ENCODE peak calls at places on chromosomes 16 and 17, in seven cellular contexts. F is PC-9, R is cardiac fibroblast, I is thyroid gland, Z is fibroblast of lung, O is fibroblast of pulmonary artery, G is progenitor cell of endocrine pancreas. Y is an unnamed sample.

GRCh38 chr16:65725156-65725845 is 603.4 kb upstream of the CDH11 start:
- DNase-seq in I (no peak), G (no peak), Z (no peak), F (no peak), O (peak; percentile 59), R (peak; percentile 8), Y (peak; percentile 57)

GRCh38 chr17:5042152-5043022 is 7.2 kb upstream of the SLC52A1 start:
- DNase-seq in I (no peak), R (no peak), Z (no peak), O (no peak), G (no peak), F (no peak), Y (no peak)

GRCh38 chr16:67170168-67170947 is at the start of gene NOL3:
- DNase-seq in I (peak; percentile 89), Z (peak; percentile 89), O (peak; percentile 86), R (peak; percentile 78), G (no peak), F (peak; percentile 95), Y (peak; percentile 99)

GRCh38 chr16:75789237-75789636 is 62.9 kb upstream of the CPHXL start:
- DNase-seq in Z (peak; percentile 64), F (no peak), I (no peak), R (peak; percentile 69), G (no peak), O (peak; percentile 67), Y (peak; percentile 73)

GRCh38 chr16:83581082-83581481 is 226.7 kb upstream of the HSBP1 start:
- DNase-seq in I (no peak), O (no peak), R (no peak), Z (no peak), G (no peak), F (no peak), Y (no peak)

GRCh38 chr16:22291860-22292692 is 5.1 kb upstream of the POLR3E start:
- DNase-seq in F (no peak), G (no peak), R (peak; percentile 33), Z (peak; percentile 75), I (no peak), O (peak; percentile 56), Y (no peak)

GRCh38 chr17:72494576-72494975 is 373.8 kb downstream of the SOX9 start:
- DNase-seq in Z (no peak), R (no peak), F (no peak), G (no peak), I (no peak), O (no peak), Y (no peak)

GRCh38 chr16:74275031-74275636 is 21.5 kb upstream of the PSMD7 start:
- DNase-seq in O (peak; percentile 48), F (no peak), Z (peak; percentile 53), R (peak; percentile 53), G (no peak), I (no peak), Y (no peak)

GRCh38 chr16:72768611-72769010 is 279.3 kb downstream of the ZFHX3 start:
- DNase-seq in Z (no peak), O (peak; percentile 39), G (no peak), R (no peak), F (no peak), I (no peak), Y (no peak)

GRCh38 chr16:28990375-28991040 is 5.7 kb downstream of the LAT start:
- DNase-seq in G (no peak), R (no peak), Z (no peak), O (no peak), F (no peak), I (no peak), Y (peak; percentile 39)

GRCh38 chr16:68444058-68444657 is 4.2 kb downstream of the SMPD3 start:
- DNase-seq in Z (peak; percentile 28), G (peak; percentile 70), I (peak; percentile 22), F (peak; percentile 39), O (peak; percentile 53), R (peak; percentile 33), Y (peak; percentile 70)

GRCh38 chr16:26012376-26012775 is 320.6 kb downstream of the HS3ST4 start:
- DNase-seq in Z (no peak), R (no peak), I (no peak), G (no peak), O (no peak), F (no peak), Y (no peak)

GRCh38 chr17:1907216-1907631 is 77.4 kb downstream of the RPA1 start:
- DNase-seq in F (no peak), Z (no peak), I (no peak), O (no peak), G (no peak), R (no peak), Y (peak; percentile 46)

GRCh38 chr17:77140878-77141767 is at the start of gene SEC14L1:
- DNase-seq in Z (no peak), F (peak; percentile 44), O (peak; percentile 54), I (peak; percentile 63), G (peak; percentile 28), R (peak; percentile 47), Y (peak; percentile 76)

GRCh38 chr17:80195671-80196529 is 24.2 kb downstream of the SGSH start:
- DNase-seq in R (peak; percentile 33), O (peak; percentile 15), Z (no peak), G (no peak), F (no peak), I (no peak), Y (peak; percentile 94)

GRCh38 chr17:66494023-66494803 is 191.8 kb downstream of the PRKCA start:
- DNase-seq in Z (peak; percentile 77), R (peak; percentile 98), F (no peak), G (no peak), I (no peak), O (peak; percentile 90), Y (peak; percentile 94)

GRCh38 chr16:69443809-69444611 is 19.6 kb downstream of the CYB5B start:
- DNase-seq in I (no peak), O (peak; percentile 66), F (no peak), G (no peak), R (peak; percentile 72), Z (peak; percentile 64), Y (no peak)

GRCh38 chr16:72846594-72846993 is 201.3 kb downstream of the ZFHX3 start:
- DNase-seq in G (no peak), R (no peak), F (no peak), O (no peak), I (no peak), Z (no peak), Y (peak; percentile 11)

GRCh38 chr16:31298958-31299357 is 39.2 kb downstream of the ITGAM start:
- DNase-seq in I (no peak), Z (no peak), R (no peak), F (no peak), G (no peak), O (peak; percentile 3), Y (peak; percentile 49)

GRCh38 chr17:27385626-27386025 is 70.6 kb upstream of the KSR1 start:
- DNase-seq in O (no peak), Z (no peak), G (no peak), R (no peak), F (no peak), I (no peak), Y (no peak)

GRCh38 chr16:57862698-57863433 is 60.6 kb upstream of the KIFC3 start:
- DNase-seq in O (no peak), G (no peak), Z (no peak), F (no peak), I (no peak), R (no peak), Y (no peak)

GRCh38 chr16:57863434-57864160 is 61.3 kb upstream of the KIFC3 start:
- DNase-seq in O (peak; percentile 84), F (peak; percentile 64), R (peak; percentile 83), Z (peak; percentile 80), G (no peak), I (peak; percentile 69), Y (peak; percentile 85)

GRCh38 chr16:57855188-57855587 is 52.9 kb upstream of the KIFC3 start:
- DNase-seq in R (no peak), O (no peak), F (no peak), I (no peak), G (no peak), Z (no peak), Y (no peak)

GRCh38 chr16:57858635-57859034 is 56.3 kb upstream of the KIFC3 start:
- DNase-seq in G (no peak), O (no peak), R (no peak), Z (no peak), I (no peak), F (no peak), Y (no peak)

GRCh38 chr16:57859331-57859730 is 57.0 kb upstream of the KIFC3 start:
- DNase-seq in O (peak; percentile 62), I (no peak), R (peak; percentile 65), G (no peak), F (no peak), Z (peak; percentile 18), Y (peak; percentile 58)
- TF ChIP-seq CTCF in O (peak; percentile 62), I (no peak), R (peak; percentile 40), G (peak; percentile 51), F (peak; percentile 51), Z (peak; percentile 52), Y (peak; percentile 51)

GRCh38 chr16:55021595-55022475 is 91.2 kb downstream of the IRX5 start:
- DNase-seq in I (no peak), Z (no peak), F (no peak), O (peak; percentile 35), R (peak; percentile 57), G (no peak), Y (no peak)
- TF ChIP-seq CTCF in I (no peak), Z (no peak), F (peak; percentile 43), O (peak; percentile 11), R (no peak), G (peak; percentile 33), Y (peak; percentile 41)

GRCh38 chr16:140175-140857 is 1.8 kb upstream of the NPRL3 start:
- DNase-seq in O (no peak), F (no peak), G (no peak), I (no peak), R (no peak), Z (no peak), Y (no peak)
- TF ChIP-seq CTCF in O (no peak), F (no peak), G (no peak), I (no peak), R (no peak), Z (no peak), Y (no peak)

GRCh38 chr17:35740997-35741931 is 9.8 kb downstream of the RASL10B start:
- DNase-seq in Z (no peak), G (no peak), F (no peak), R (no peak), O (no peak), I (peak; percentile 52), Y (peak; percentile 80)

GRCh38 chr17:35735036-35735805 is 3.8 kb downstream of the RASL10B start:
- DNase-seq in R (no peak), Z (no peak), I (peak; percentile 58), G (no peak), O (no peak), F (no peak), Y (peak; percentile 77)

GRCh38 chr17:35736236-35736635 is 4.8 kb downstream of the RASL10B start:
- DNase-seq in I (no peak), F (no peak), O (no peak), R (no peak), Z (no peak), G (no peak), Y (peak; percentile 81)

GRCh38 chr17:35740216-35740615 is 8.8 kb downstream of the RASL10B start:
- DNase-seq in O (no peak), F (no peak), R (no peak), Z (no peak), I (no peak), G (no peak), Y (peak; percentile 57)

DNA sequence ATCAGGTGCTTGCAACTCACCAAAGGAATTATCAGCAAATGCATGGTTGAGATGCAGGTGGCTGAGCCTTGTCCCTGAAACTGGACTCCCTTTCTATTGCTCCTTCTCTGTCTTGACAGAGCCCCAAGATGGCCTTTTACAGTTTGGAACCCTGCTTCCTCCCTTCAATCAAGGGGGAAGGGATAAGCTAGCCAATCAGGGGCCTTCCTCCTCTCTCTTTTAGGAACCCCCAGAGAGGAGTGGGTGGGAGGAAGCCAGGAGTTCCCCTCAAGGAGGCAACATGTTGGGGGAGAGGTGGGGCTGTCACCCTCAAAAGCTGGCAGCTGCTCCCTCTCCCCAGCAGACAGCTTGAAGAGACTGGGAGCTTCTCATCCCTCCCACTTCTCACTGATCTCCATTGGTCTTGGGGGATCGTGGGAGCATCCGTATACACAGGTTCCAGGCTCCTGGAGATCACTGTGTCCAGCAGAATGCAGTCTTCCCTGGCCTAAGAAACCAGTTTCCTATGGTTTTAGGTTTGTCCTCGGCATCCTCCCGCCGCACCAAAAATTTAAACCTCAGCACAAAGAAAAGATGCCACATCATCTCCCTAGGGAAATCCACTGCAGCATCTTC is 7.2 kb downstream of the RASL10B start:
- DNase-seq in I (no peak), G (no peak), R (no peak), O (no peak), Z (no peak), F (no peak), Y (peak; percentile 68)
- TF ChIP-seq CTCF in I (no peak), G (no peak), R (no peak), O (no peak), Z (no peak), F (no peak), Y (no peak)

Y was measured in osteoblast.